ENCODE peak calls at places on chromosome 9, in four cellular contexts. A, E, P and M are unnamed samples.

GRCh38 chr9:74122661-74123060 is 374.5 kb upstream of the RORB start:
- DNase-seq in E (no peak), P (no peak), A (no peak), M (no peak)

GRCh38 chr9:128152781-128153116 is 3.5 kb downstream of the LCN2 start:
- DNase-seq in A (no peak), E (no peak), P (no peak), M (no peak)

GRCh38 chr9:32387256-32387655 is 2.8 kb downstream of the ACO1 start:
- DNase-seq in P (no peak), E (no peak), A (no peak), M (peak; percentile 55)

GRCh38 chr9:134418986-134419683 is 92.9 kb downstream of the RXRA start:
- DNase-seq in E (no peak), P (no peak), A (no peak), M (no peak)

GRCh38 chr9:4661165-4662095 is 664 bp upstream of the PLPP6 start:
- DNase-seq in E (no peak), P (no peak), A (no peak), M (peak; percentile 2)

GRCh38 chr9:133485531-133486260 is 6.8 kb upstream of the SLC2A6 start:
- DNase-seq in P (no peak), A (no peak), E (no peak), M (no peak)

GRCh38 chr9:4298255-4299005 is 1.4 kb downstream of the GLIS3 start:
- DNase-seq in E (no peak), A (no peak), P (no peak), M (peak; percentile 53)

GRCh38 chr9:121283856-121284732 is 16.1 kb downstream of the GSN start:
- DNase-seq in P (peak; percentile 45), A (no peak), E (no peak), M (no peak)

GRCh38 chr9:122125891-122126331 is 32.8 kb upstream of the TTLL11 start:
- DNase-seq in A (peak; percentile 50), P (peak; percentile 18), E (no peak), M (peak; percentile 32)

GRCh38 chr9:124450241-124450924 is at the start of gene ADGRD2:
- DNase-seq in E (peak; percentile 70), P (peak; percentile 61), A (no peak), M (peak; percentile 4)

GRCh38 chr9:134366223-134367031 is 40.2 kb downstream of the RXRA start:
- DNase-seq in P (no peak), E (no peak), A (no peak), M (peak; percentile 77)

GRCh38 chr9:95313010-95313498 is 4.5 kb downstream of the FANCC start:
- DNase-seq in P (no peak), A (peak; percentile 75), E (peak; percentile 36), M (peak; percentile 57)

GRCh38 chr9:71830929-71831328 is 62.6 kb upstream of the CEMIP2 start:
- DNase-seq in E (no peak), P (no peak), A (no peak), M (no peak)

GRCh38 chr9:108162664-108163063 is 673.1 kb upstream of the KLF4 start:
- DNase-seq in A (no peak), P (no peak), E (no peak), M (no peak)

GRCh38 chr9:96293481-96293880 is 8.5 kb downstream of the HSD17B3 start:
- DNase-seq in E (no peak), P (no peak), A (no peak), M (peak; percentile 36)

GRCh38 chr9:77839459-77840140 is 191.5 kb upstream of the GNA14 start:
- DNase-seq in A (peak; percentile 50), E (no peak), P (no peak), M (peak; percentile 89)

GRCh38 chr9:108655818-108656217 is 200.0 kb downstream of the ACTL7B start:
- DNase-seq in A (no peak), E (no peak), P (no peak), M (no peak)

GRCh38 chr9:108180511-108180910 is 675.3 kb downstream of the ACTL7B start:
- DNase-seq in E (no peak), P (no peak), A (no peak), M (no peak)

GRCh38 chr9:136485049-136485647 is 2.3 kb upstream of the SEC16A start:
- DNase-seq in P (peak; percentile 90), E (peak; percentile 49), A (peak; percentile 72), M (peak; percentile 75)

GRCh38 chr9:91161465-91162275 is 200.0 kb downstream of the AUH start:
- DNase-seq in E (no peak), P (no peak), A (no peak), M (no peak)

GRCh38 chr9:129172816-129173215 is 5.2 kb downstream of the IER5L start:
- DNase-seq in A (no peak), P (no peak), E (no peak), M (no peak)

GRCh38 chr9:69411931-69412740 is 87.1 kb downstream of the ENTREP1 start:
- DNase-seq in P (no peak), E (no peak), A (no peak), M (no peak)

GRCh38 chr9:127905788-127906191 is 6.4 kb upstream of the ST6GALNAC6 start:
- DNase-seq in P (no peak), E (no peak), A (no peak), M (no peak)

GRCh38 chr9:14251146-14252071 is 62.5 kb downstream of the NFIB start:
- DNase-seq in A (peak; percentile 50), E (no peak), P (no peak), M (peak; percentile 73)

GRCh38 chr9:87516222-87516930 is 18.7 kb downstream of the DAPK1 start:
- DNase-seq in E (no peak), A (peak; percentile 41), P (peak; percentile 91), M (peak; percentile 90)

GRCh38 chr9:73577867-73578266 is 426.2 kb downstream of the ANXA1 start:
- DNase-seq in E (no peak), A (no peak), P (peak; percentile 24), M (no peak)

GRCh38 chr9:96201140-96201539 is 100.8 kb downstream of the HSD17B3 start:
- DNase-seq in E (no peak), P (no peak), A (no peak), M (no peak)

GRCh38 chr9:93052791-93053540 is 5.5 kb upstream of the SUSD3 start:
- DNase-seq in A (no peak), E (no peak), P (no peak), M (no peak)

GRCh38 chr9:134637241-134637640 is 4.4 kb upstream of the COL5A1 start:
- DNase-seq in P (no peak), E (no peak), A (no peak), M (no peak)

GRCh38 chr9:108516391-108516790 is 339.4 kb downstream of the ACTL7B start:
- DNase-seq in P (no peak), A (no peak), E (no peak), M (no peak)

DNA sequence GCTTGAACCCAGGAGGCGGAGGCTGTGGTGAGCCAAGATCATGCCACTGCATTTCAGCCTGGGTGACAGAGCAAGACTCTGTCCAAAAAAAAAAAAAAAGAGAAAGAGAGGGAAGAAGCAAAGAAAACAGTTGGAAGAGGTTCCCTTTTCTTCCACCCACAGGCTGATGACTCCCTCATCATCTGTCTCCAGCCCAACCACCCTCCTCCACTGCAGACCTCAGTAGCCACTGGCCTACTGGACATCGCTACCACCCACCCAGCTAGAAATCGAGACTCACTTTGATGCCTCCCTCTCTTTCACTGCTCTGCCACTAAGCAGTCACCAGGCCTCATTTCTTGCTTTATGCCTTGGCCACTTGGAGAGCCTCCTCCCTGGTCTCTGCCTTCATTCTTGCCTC is 71.2 kb downstream of the NIPSNAP3B start:
- DNase-seq in P (no peak), E (no peak), A (no peak), M (no peak)
- TF ChIP-seq JUN in P (no peak), E (no peak), A (no peak), M (no peak)

GRCh38 chr9:110048976-110049698 is 158.8 kb downstream of the C9orf152 start:
- DNase-seq in P (no peak), E (no peak), A (no peak), M (no peak)
- H2AFZ ChIP-seq in P (no peak overlapping the region), E (peak overlapping the region; percentile 23), A (no peak overlapping the region), M (no peak overlapping the region)

GRCh38 chr9:13090588-13090987 is 188.9 kb downstream of the MPDZ start:
- DNase-seq in A (no peak), P (no peak), E (no peak), M (peak; percentile 74)
- TF ChIP-seq JUN in A (no peak), P (no peak), E (no peak), M (no peak)

DNA sequence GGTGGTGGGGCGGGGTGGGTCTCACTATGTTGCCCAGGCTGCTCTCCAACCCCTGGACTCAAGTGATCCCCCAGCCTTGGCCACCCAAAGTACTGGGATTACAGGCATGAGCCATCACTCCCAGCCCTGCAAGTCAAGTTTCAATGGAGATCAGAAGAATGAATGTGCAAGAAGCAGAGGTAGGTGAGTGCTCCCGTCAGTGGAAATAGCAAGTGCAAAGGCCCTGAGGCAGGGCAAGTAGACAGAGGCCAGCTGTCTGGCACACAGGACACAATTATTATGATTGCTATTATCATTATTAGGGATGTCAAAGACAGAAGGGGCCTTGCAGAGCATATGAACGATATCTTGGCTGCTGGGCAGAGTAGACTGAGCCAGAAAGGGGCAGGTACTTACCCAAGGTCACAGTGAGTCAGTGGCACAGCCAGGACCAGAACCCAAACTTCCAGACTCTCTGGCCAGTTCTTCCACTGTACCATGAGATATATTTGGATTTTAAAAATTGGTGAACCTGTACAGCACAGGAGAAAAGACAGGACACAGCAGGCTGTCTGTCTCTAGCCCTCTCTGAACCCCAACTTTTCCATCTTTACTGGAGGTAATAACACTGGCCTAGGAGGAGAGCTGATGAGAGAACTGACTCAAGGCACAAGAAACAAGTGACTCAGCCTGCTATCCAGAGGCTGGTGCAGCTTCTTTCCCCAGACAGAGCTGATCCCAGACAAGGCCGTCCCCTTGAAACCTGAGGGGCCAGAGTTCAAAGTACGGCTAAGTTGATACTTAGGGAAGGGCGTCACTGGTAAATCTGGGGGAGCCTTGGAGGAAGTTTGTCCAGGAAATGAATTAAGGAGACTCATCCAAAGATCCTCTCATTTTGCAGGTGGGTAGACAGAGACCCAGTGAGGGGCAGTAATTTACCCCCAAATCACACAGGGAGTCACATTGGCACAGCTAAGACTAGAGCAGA is 1.4 kb downstream of the HDHD3 start:
- DNase-seq in E (no peak), A (no peak), P (peak; percentile 37), M (no peak)
- H2AFZ ChIP-seq in E (no peak overlapping the region), A (no peak overlapping the region), P (no peak overlapping the region), M (no peak overlapping the region)

GRCh38 chr9:19782005-19782404 is 6.8 kb downstream of the SLC24A2 start:
- DNase-seq in E (no peak), A (no peak), P (no peak), M (peak; percentile 6)
- TF ChIP-seq JUN in E (no peak), A (no peak), P (no peak), M (no peak)